ENCODE peak calls at places on chromosomes 6 and 20, in nine cellular contexts. One of them, this sample, is unnamed. For H3K4me1, the result is how much of the 10 kb centered on the place peaks cover.

GRCh38 chr6:66429220-66429619 is 722.2 kb upstream of the EYS start:
- DNase-seq in tibial nerve: no peak
- DNase-seq in heart left ventricle: no peak
- DNase-seq in MM.1S: no peak
- DNase-seq in OCI-LY7: no peak
- DNase-seq in cardiac muscle cell: no peak
- DNase-seq in endothelial cell of umbilical vein: no peak
- DNase-seq in hepatocyte: no peak
- DNase-seq in heart right ventricle: no peak
- DNase-seq in this sample: no peak

GRCh38 chr20:4013041-4013440 is 2.3 kb downstream of the RNF24 start:
- DNase-seq in heart left ventricle: no peak
- DNase-seq in hepatocyte: no peak
- DNase-seq in endothelial cell of umbilical vein: no peak
- DNase-seq in heart right ventricle: no peak
- DNase-seq in tibial nerve: no peak
- DNase-seq in MM.1S: no peak
- DNase-seq in OCI-LY7: no peak
- DNase-seq in cardiac muscle cell: no peak
- DNase-seq in this sample: no peak

GRCh38 chr20:43681468-43681942 is 14.6 kb downstream of the MYBL2 start:
- DNase-seq in tibial nerve: no peak
- DNase-seq in OCI-LY7: peak
- DNase-seq in MM.1S: peak
- DNase-seq in heart left ventricle: no peak
- DNase-seq in endothelial cell of umbilical vein: no peak
- DNase-seq in cardiac muscle cell: peak
- DNase-seq in heart right ventricle: no peak
- DNase-seq in hepatocyte: no peak
- DNase-seq in this sample: no peak

GRCh38 chr20:63534831-63535651 is 2.1 kb downstream of the PTK6 start:
- DNase-seq in MM.1S: no peak
- DNase-seq in heart left ventricle: peak
- DNase-seq in tibial nerve: no peak
- DNase-seq in OCI-LY7: no peak
- DNase-seq in endothelial cell of umbilical vein: no peak
- DNase-seq in cardiac muscle cell: no peak
- DNase-seq in hepatocyte: no peak
- DNase-seq in heart right ventricle: no peak
- DNase-seq in this sample: peak

GRCh38 chr20:59144831-59145196 is 18.8 kb upstream of the ZNF831 start:
- DNase-seq in heart right ventricle: no peak
- DNase-seq in heart left ventricle: no peak
- DNase-seq in cardiac muscle cell: no peak
- DNase-seq in tibial nerve: no peak
- DNase-seq in MM.1S: no peak
- DNase-seq in OCI-LY7: no peak
- DNase-seq in endothelial cell of umbilical vein: no peak
- DNase-seq in hepatocyte: no peak
- DNase-seq in this sample: no peak

GRCh38 chr6:136792945-136793289 is 640 bp upstream of the MAP3K5 start:
- DNase-seq in heart right ventricle: peak
- DNase-seq in OCI-LY7: peak
- DNase-seq in hepatocyte: peak
- DNase-seq in tibial nerve: peak
- DNase-seq in MM.1S: peak
- DNase-seq in endothelial cell of umbilical vein: peak
- DNase-seq in heart left ventricle: peak
- DNase-seq in cardiac muscle cell: peak
- DNase-seq in this sample: peak

GRCh38 chr20:45320948-45321595 is 13.0 kb upstream of the MATN4 start:
- DNase-seq in endothelial cell of umbilical vein: no peak
- DNase-seq in hepatocyte: no peak
- DNase-seq in MM.1S: peak
- DNase-seq in heart left ventricle: no peak
- DNase-seq in heart right ventricle: no peak
- DNase-seq in tibial nerve: no peak
- DNase-seq in OCI-LY7: peak
- DNase-seq in cardiac muscle cell: no peak
- DNase-seq in this sample: no peak

GRCh38 chr6:146883640-146884531 is 285.1 kb downstream of the ADGB start:
- DNase-seq in tibial nerve: no peak
- DNase-seq in heart right ventricle: no peak
- DNase-seq in endothelial cell of umbilical vein: no peak
- DNase-seq in MM.1S: no peak
- DNase-seq in cardiac muscle cell: no peak
- DNase-seq in hepatocyte: no peak
- DNase-seq in heart left ventricle: no peak
- DNase-seq in OCI-LY7: no peak
- DNase-seq in this sample: no peak

GRCh38 chr6:109867970-109868358 is 110.1 kb upstream of the GPR6 start:
- DNase-seq in endothelial cell of umbilical vein: no peak
- DNase-seq in tibial nerve: no peak
- DNase-seq in MM.1S: no peak
- DNase-seq in cardiac muscle cell: no peak
- DNase-seq in heart left ventricle: no peak
- DNase-seq in hepatocyte: peak
- DNase-seq in heart right ventricle: no peak
- DNase-seq in OCI-LY7: no peak
- DNase-seq in this sample: no peak

GRCh38 chr20:20457392-20458126 is 89.7 kb downstream of the INSM1 start:
- DNase-seq in cardiac muscle cell: no peak
- DNase-seq in OCI-LY7: no peak
- DNase-seq in heart right ventricle: no peak
- DNase-seq in heart left ventricle: no peak
- DNase-seq in tibial nerve: no peak
- DNase-seq in endothelial cell of umbilical vein: no peak
- DNase-seq in MM.1S: no peak
- DNase-seq in hepatocyte: no peak
- DNase-seq in this sample: no peak

GRCh38 chr6:87100216-87100615 is 5.3 kb upstream of the CGA start:
- DNase-seq in heart left ventricle: no peak
- DNase-seq in cardiac muscle cell: no peak
- DNase-seq in MM.1S: no peak
- DNase-seq in heart right ventricle: no peak
- DNase-seq in endothelial cell of umbilical vein: no peak
- DNase-seq in tibial nerve: no peak
- DNase-seq in hepatocyte: no peak
- DNase-seq in OCI-LY7: no peak
- DNase-seq in this sample: no peak

GRCh38 chr6:111105578-111105977 is 18.3 kb downstream of the SLC16A10 start:
- DNase-seq in hepatocyte: peak
- DNase-seq in tibial nerve: no peak
- DNase-seq in cardiac muscle cell: peak
- DNase-seq in heart right ventricle: peak
- DNase-seq in MM.1S: no peak
- DNase-seq in endothelial cell of umbilical vein: peak
- DNase-seq in heart left ventricle: peak
- DNase-seq in OCI-LY7: no peak
- DNase-seq in this sample: peak

GRCh38 chr20:58169441-58169840 is 59.0 kb downstream of the ANKRD60 start:
- DNase-seq in hepatocyte: no peak
- DNase-seq in OCI-LY7: no peak
- DNase-seq in MM.1S: no peak
- DNase-seq in cardiac muscle cell: no peak
- DNase-seq in tibial nerve: no peak
- DNase-seq in heart right ventricle: no peak
- DNase-seq in heart left ventricle: no peak
- DNase-seq in endothelial cell of umbilical vein: no peak
- DNase-seq in this sample: no peak

GRCh38 chr6:45896783-45897441 is 118.7 kb downstream of the CLIC5 start:
- DNase-seq in heart right ventricle: no peak
- DNase-seq in heart left ventricle: no peak
- DNase-seq in endothelial cell of umbilical vein: no peak
- DNase-seq in cardiac muscle cell: no peak
- DNase-seq in hepatocyte: no peak
- DNase-seq in MM.1S: peak
- DNase-seq in tibial nerve: no peak
- DNase-seq in OCI-LY7: no peak
- DNase-seq in this sample: peak

GRCh38 chr20:34754611-34755010 is 50.5 kb downstream of the TP53INP2 start:
- DNase-seq in OCI-LY7: no peak
- DNase-seq in hepatocyte: no peak
- DNase-seq in MM.1S: no peak
- DNase-seq in endothelial cell of umbilical vein: no peak
- DNase-seq in heart right ventricle: no peak
- DNase-seq in tibial nerve: no peak
- DNase-seq in cardiac muscle cell: no peak
- DNase-seq in heart left ventricle: no peak
- DNase-seq in this sample: no peak

GRCh38 chr6:139472341-139473038 is 98.0 kb upstream of the CITED2 start:
- DNase-seq in tibial nerve: no peak
- DNase-seq in OCI-LY7: no peak
- DNase-seq in heart left ventricle: no peak
- DNase-seq in hepatocyte: no peak
- DNase-seq in endothelial cell of umbilical vein: no peak
- DNase-seq in MM.1S: no peak
- DNase-seq in cardiac muscle cell: no peak
- DNase-seq in heart right ventricle: no peak
- DNase-seq in this sample: no peak

GRCh38 chr6:139475231-139475630 is 100.8 kb upstream of the CITED2 start:
- DNase-seq in cardiac muscle cell: no peak
- DNase-seq in heart right ventricle: no peak
- DNase-seq in hepatocyte: no peak
- DNase-seq in endothelial cell of umbilical vein: no peak
- DNase-seq in tibial nerve: no peak
- DNase-seq in MM.1S: no peak
- DNase-seq in heart left ventricle: no peak
- DNase-seq in OCI-LY7: no peak
- DNase-seq in this sample: no peak

GRCh38 chr6:139473239-139473701 is 98.8 kb upstream of the CITED2 start:
- DNase-seq in MM.1S: no peak
- DNase-seq in tibial nerve: peak
- DNase-seq in hepatocyte: no peak
- DNase-seq in cardiac muscle cell: no peak
- DNase-seq in endothelial cell of umbilical vein: no peak
- DNase-seq in heart right ventricle: no peak
- DNase-seq in OCI-LY7: no peak
- DNase-seq in heart left ventricle: no peak
- DNase-seq in this sample: no peak

GRCh38 chr6:139474145-139475108 is 100.0 kb upstream of the CITED2 start:
- DNase-seq in hepatocyte: peak
- DNase-seq in MM.1S: no peak
- DNase-seq in cardiac muscle cell: no peak
- DNase-seq in OCI-LY7: no peak
- DNase-seq in heart left ventricle: no peak
- DNase-seq in tibial nerve: peak
- DNase-seq in heart right ventricle: peak
- DNase-seq in endothelial cell of umbilical vein: no peak
- DNase-seq in this sample: no peak

GRCh38 chr6:139473731-139474130 is 99.3 kb upstream of the CITED2 start:
- DNase-seq in hepatocyte: no peak
- DNase-seq in tibial nerve: no peak
- DNase-seq in heart left ventricle: no peak
- DNase-seq in MM.1S: no peak
- DNase-seq in OCI-LY7: no peak
- DNase-seq in heart right ventricle: no peak
- DNase-seq in endothelial cell of umbilical vein: no peak
- DNase-seq in cardiac muscle cell: no peak
- DNase-seq in this sample: no peak
- H3K4me3 ChIP-seq in hepatocyte: no peak
- H3K4me3 ChIP-seq in tibial nerve: peak
- H3K4me3 ChIP-seq in heart left ventricle: no peak
- H3K4me3 ChIP-seq in MM.1S: no peak
- H3K4me3 ChIP-seq in OCI-LY7: no peak
- H3K4me3 ChIP-seq in heart right ventricle: no peak
- H3K4me3 ChIP-seq in endothelial cell of umbilical vein: no peak
- H3K4me3 ChIP-seq in cardiac muscle cell: no peak
- H3K4me3 ChIP-seq in this sample: peak

GRCh38 chr6:144877118-144877517 is 592.0 kb downstream of the UTRN start:
- DNase-seq in cardiac muscle cell: no peak
- DNase-seq in tibial nerve: no peak
- DNase-seq in OCI-LY7: no peak
- DNase-seq in MM.1S: no peak
- DNase-seq in heart left ventricle: no peak
- DNase-seq in heart right ventricle: no peak
- DNase-seq in hepatocyte: no peak
- DNase-seq in endothelial cell of umbilical vein: no peak
- DNase-seq in this sample: no peak
- TF ChIP-seq CTCF in cardiac muscle cell: no peak
- TF ChIP-seq CTCF in tibial nerve: no peak
- TF ChIP-seq CTCF in OCI-LY7: no peak
- TF ChIP-seq CTCF in MM.1S: no peak
- TF ChIP-seq CTCF in heart left ventricle: no peak
- TF ChIP-seq CTCF in heart right ventricle: no peak
- TF ChIP-seq CTCF in hepatocyte: no peak
- TF ChIP-seq CTCF in endothelial cell of umbilical vein: no peak
- TF ChIP-seq CTCF in this sample: no peak

DNA sequence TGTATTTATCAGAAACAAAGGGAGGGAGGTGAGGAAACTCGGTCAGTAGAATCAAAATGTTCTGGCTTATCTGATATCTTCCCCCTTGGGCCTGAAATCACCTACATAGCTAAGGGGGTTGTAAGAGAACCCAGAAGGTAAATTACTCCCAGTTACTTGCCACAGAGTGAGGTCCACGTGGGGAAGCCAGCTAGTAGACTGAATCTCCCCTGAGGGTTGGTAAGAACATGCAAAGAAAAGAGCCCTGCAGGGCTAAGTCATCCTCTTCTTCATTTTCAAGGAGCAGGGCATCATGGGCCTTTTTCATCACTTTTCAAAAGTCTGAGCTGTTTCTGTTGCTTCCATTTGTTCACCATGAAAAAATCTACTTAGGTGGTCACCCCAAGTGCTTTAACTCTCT is 115.4 kb downstream of the QRSL1 start:
- DNase-seq in tibial nerve: no peak
- DNase-seq in heart right ventricle: no peak
- DNase-seq in hepatocyte: no peak
- DNase-seq in OCI-LY7: no peak
- DNase-seq in cardiac muscle cell: no peak
- DNase-seq in heart left ventricle: no peak
- DNase-seq in MM.1S: no peak
- DNase-seq in endothelial cell of umbilical vein: no peak
- DNase-seq in this sample: no peak
- H3K4me1 ChIP-seq in tibial nerve: under half
- H3K4me1 ChIP-seq in heart right ventricle: under half
- H3K4me1 ChIP-seq in hepatocyte: under half
- H3K4me1 ChIP-seq in OCI-LY7: under half
- H3K4me1 ChIP-seq in cardiac muscle cell: under half
- H3K4me1 ChIP-seq in heart left ventricle: under half
- H3K4me1 ChIP-seq in MM.1S: under half
- H3K4me1 ChIP-seq in endothelial cell of umbilical vein: under half
- H3K4me1 ChIP-seq in this sample: under half

GRCh38 chr6:70241031-70241430 is 61.9 kb downstream of the COL9A1 start:
- DNase-seq in heart left ventricle: no peak
- DNase-seq in heart right ventricle: no peak
- DNase-seq in OCI-LY7: no peak
- DNase-seq in tibial nerve: no peak
- DNase-seq in MM.1S: no peak
- DNase-seq in hepatocyte: no peak
- DNase-seq in endothelial cell of umbilical vein: no peak
- DNase-seq in cardiac muscle cell: no peak
- DNase-seq in this sample: no peak

GRCh38 chr6:70234561-70235236 is 68.2 kb downstream of the COL9A1 start:
- DNase-seq in hepatocyte: no peak
- DNase-seq in heart left ventricle: no peak
- DNase-seq in cardiac muscle cell: no peak
- DNase-seq in heart right ventricle: no peak
- DNase-seq in endothelial cell of umbilical vein: no peak
- DNase-seq in OCI-LY7: no peak
- DNase-seq in MM.1S: peak
- DNase-seq in tibial nerve: no peak
- DNase-seq in this sample: no peak

GRCh38 chr6:70241991-70242420 is 60.9 kb downstream of the COL9A1 start:
- DNase-seq in tibial nerve: no peak
- DNase-seq in endothelial cell of umbilical vein: no peak
- DNase-seq in heart right ventricle: no peak
- DNase-seq in cardiac muscle cell: no peak
- DNase-seq in hepatocyte: peak
- DNase-seq in heart left ventricle: no peak
- DNase-seq in OCI-LY7: no peak
- DNase-seq in MM.1S: no peak
- DNase-seq in this sample: no peak

GRCh38 chr6:70236304-70236703 is 66.6 kb downstream of the COL9A1 start:
- DNase-seq in heart left ventricle: no peak
- DNase-seq in heart right ventricle: no peak
- DNase-seq in tibial nerve: no peak
- DNase-seq in hepatocyte: no peak
- DNase-seq in endothelial cell of umbilical vein: no peak
- DNase-seq in cardiac muscle cell: no peak
- DNase-seq in OCI-LY7: no peak
- DNase-seq in MM.1S: no peak
- DNase-seq in this sample: no peak
- H3K4me3 ChIP-seq in heart left ventricle: no peak
- H3K4me3 ChIP-seq in heart right ventricle: no peak
- H3K4me3 ChIP-seq in tibial nerve: no peak
- H3K4me3 ChIP-seq in hepatocyte: no peak
- H3K4me3 ChIP-seq in endothelial cell of umbilical vein: no peak
- H3K4me3 ChIP-seq in cardiac muscle cell: no peak
- H3K4me3 ChIP-seq in OCI-LY7: no peak
- H3K4me3 ChIP-seq in MM.1S: no peak
- H3K4me3 ChIP-seq in this sample: no peak

This sample was measured in lower lobe of right lung.